ENCODE peak calls at places on chromosomes 6 and 20, in seven cellular contexts. W is stomach, I is astrocyte of the spinal cord, O is IMR-90, T is A549, U is coronary artery, X is BJ. F is an unnamed sample.

GRCh38 chr6:28802417-28803336 is 121.1 kb downstream of the TRIM27 start:
- DNase-seq in U (no peak), I (peak), T (no peak), W (no peak), X (no peak), O (peak), F (no peak)

GRCh38 chr6:15184441-15184861 is 61.4 kb upstream of the JARID2 start:
- DNase-seq in T (no peak), I (no peak), X (no peak), W (no peak), O (no peak), U (no peak), F (no peak)

GRCh38 chr6:158219229-158219628 is 51.1 kb downstream of the GTF2H5 start:
- DNase-seq in W (no peak), I (peak), X (peak), O (peak), T (no peak), U (no peak), F (peak)

GRCh38 chr6:11198663-11199603 is 33.5 kb downstream of the NEDD9 start:
- DNase-seq in U (no peak), T (no peak), I (no peak), X (no peak), W (no peak), O (no peak), F (no peak)

GRCh38 chr20:16803965-16804792 is 56.0 kb downstream of the OTOR start:
- DNase-seq in I (peak), O (peak), U (no peak), X (no peak), T (peak), W (peak), F (no peak)

GRCh38 chr20:57475388-57476072 is 49.4 kb downstream of the CTCFL start:
- DNase-seq in O (no peak), T (no peak), X (no peak), I (no peak), U (peak), W (no peak), F (no peak)

GRCh38 chr20:61699184-61700066 is 366.3 kb downstream of the TAF4 start:
- DNase-seq in U (no peak), I (no peak), X (no peak), T (no peak), W (no peak), O (no peak), F (no peak)

GRCh38 chr6:65638047-65638831 is 68.8 kb downstream of the EYS start:
- DNase-seq in T (no peak), U (no peak), X (no peak), W (no peak), O (no peak), I (no peak), F (no peak)

GRCh38 chr20:38635721-38636285 is 34.2 kb downstream of the ARHGAP40 start:
- DNase-seq in O (peak), I (no peak), W (no peak), T (no peak), U (no peak), X (no peak), F (no peak)

GRCh38 chr6:82068721-82069120 is 178.8 kb downstream of the IBTK start:
- DNase-seq in U (no peak), W (no peak), T (no peak), I (no peak), O (no peak), X (no peak), F (no peak)

GRCh38 chr6:42339991-42340401 is 111.7 kb downstream of the TRERF1 start:
- DNase-seq in T (no peak), I (no peak), U (no peak), W (no peak), X (no peak), O (peak), F (no peak)

GRCh38 chr6:124987291-124987690 is 25.1 kb downstream of the RNF217 start:
- DNase-seq in O (no peak), I (no peak), X (no peak), T (no peak), W (no peak), U (no peak), F (no peak)

GRCh38 chr6:21972516-21972915 is 324.3 kb downstream of the PRL start:
- DNase-seq in X (no peak), I (no peak), W (no peak), U (no peak), O (no peak), T (no peak), F (no peak)

GRCh38 chr20:63377256-63378114 is 16.3 kb upstream of the CHRNA4 start:
- DNase-seq in W (no peak), I (no peak), T (no peak), X (no peak), O (no peak), U (no peak), F (no peak)

DNA sequence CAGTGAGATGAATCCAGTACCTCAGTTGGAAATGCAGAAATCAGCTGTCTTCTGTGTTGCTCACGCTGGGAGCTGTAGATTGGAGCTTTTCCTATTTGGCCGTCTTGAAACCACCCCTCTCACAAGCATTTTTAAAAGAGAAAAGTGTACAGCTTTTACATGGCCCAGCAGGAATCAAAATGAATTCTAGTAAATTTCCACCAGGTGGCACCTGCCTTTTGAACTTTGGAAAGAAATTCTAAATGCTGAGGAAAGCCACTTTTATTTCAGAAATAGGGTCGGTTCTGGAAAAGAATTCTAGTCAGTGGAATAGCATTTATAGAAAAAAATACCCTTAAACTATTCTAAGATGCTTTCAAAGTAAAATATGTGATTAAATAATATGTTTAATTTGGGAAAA is 647.8 kb downstream of the CD109 start:
- DNase-seq in I (peak), X (no peak), U (no peak), T (peak), W (no peak), O (no peak), F (no peak)
- TF ChIP-seq CTCF in I (peak), X (peak), U (no peak), T (peak), W (no peak), O (peak), F (no peak)

DNA sequence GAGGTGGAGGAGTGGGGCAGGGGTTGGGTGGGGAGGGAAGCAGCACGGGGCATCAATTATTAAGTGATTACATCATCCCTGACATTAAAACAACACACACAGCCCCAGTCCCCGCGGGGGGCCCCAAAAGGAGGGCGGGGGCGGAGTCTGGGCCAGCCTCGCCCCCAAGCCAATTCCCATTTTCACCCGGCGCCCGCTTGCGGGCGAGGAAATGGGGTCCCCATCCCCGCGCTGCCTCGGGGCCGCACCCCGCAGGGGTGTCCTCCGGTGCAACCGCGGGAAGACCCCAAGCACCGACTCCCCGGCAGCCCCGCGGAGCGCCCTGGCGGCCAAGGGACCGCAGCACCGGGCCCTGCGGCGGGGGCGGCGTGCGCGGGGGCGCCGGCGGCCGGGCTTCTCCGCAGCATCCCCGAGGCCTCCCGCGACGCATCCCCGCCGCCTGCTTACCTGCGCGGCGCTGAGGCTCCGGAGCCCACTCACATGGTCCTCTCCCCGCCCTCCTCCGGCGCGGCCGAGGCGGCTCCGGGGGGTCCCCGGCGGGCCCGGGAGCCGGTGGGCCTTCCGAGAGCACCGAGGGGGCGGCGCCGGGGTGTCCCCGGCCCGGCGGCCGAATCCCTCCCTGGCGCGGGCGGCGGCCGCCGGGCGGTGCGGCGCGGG is 603 bp downstream of the FYN start:
- DNase-seq in U (no peak), O (peak), W (no peak), X (no peak), T (no peak), I (peak), F (no peak)
- TF ChIP-seq CTCF in U (no peak), O (peak), W (no peak), X (peak), T (no peak), I (no peak), F (no peak)

GRCh38 chr20:11569163-11569562 is 348.5 kb upstream of the BTBD3 start:
- DNase-seq in T (no peak), U (no peak), O (no peak), I (no peak), X (no peak), W (no peak), F (no peak)
- TF ChIP-seq CTCF in T (no peak), U (no peak), O (no peak), I (no peak), X (no peak), W (no peak), F (no peak)

GRCh38 chr20:45300961-45301360 is 5.7 kb upstream of the RBPJL start:
- DNase-seq in O (peak), X (no peak), T (peak), W (no peak), I (no peak), U (no peak), F (no peak)
- TF ChIP-seq CTCF in O (peak), X (peak), T (no peak), W (peak), I (peak), U (no peak), F (peak)

DNA sequence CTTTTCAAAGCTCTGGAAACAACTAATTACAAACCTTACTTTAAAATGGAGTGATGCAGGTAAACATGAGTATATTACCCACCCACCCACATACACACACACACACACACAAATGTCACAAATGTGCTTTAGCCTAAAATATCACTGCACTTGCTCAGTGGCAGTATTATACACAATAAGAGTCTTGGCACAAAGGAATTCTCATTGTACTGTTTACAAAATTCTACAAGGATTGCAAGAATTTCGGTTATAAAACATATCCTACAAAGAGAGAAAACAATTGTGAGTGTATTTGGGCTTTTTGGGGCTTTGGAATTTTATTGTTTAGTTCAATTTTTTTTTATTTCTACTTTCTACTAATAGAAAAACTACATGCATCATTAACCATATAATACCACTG is 113.2 kb upstream of the BEND6 start:
- DNase-seq in X (no peak), U (no peak), T (no peak), I (no peak), W (no peak), O (no peak), F (no peak)
- TF ChIP-seq CTCF in X (no peak), U (no peak), T (no peak), I (no peak), W (no peak), O (no peak), F (no peak)

DNA sequence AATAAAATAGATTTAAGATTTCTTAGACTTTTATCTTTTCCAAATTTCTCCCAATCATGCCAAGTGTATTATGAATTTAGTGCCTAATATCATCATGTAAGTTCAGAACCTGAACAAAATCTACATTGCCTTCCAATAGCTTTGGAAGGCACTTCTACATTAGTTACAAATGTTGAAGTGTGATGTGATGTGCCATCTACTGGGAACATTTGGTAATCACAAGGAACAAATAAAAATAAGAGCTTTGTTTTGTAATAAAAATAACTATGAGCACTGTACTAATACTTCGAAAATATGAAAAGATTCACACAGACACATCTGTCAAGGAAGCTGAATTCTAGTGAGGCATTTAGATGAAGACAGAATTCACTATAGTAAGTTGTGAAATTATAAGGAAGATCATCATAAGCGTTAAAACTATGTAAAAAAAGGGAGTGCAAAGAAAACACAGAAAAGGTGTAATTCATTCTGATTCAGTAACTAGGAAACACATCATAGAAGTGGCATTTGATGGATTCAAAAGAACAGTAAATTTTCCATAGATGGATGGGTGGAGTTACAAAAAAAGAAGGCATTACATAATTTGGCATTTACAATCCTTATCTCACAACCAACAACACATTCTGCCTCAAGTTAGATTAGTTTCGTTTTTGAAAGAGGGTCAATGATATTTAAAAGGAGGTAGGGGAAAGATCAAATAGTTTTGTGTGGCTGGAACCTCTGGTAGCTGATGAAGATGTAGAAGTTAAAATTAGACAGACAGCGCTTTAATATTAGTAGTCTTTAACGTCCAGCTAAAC is 161.0 kb downstream of the ASCC3 start:
- DNase-seq in T (peak), O (peak), U (no peak), W (no peak), X (no peak), I (peak), F (no peak)
- TF ChIP-seq CTCF in T (peak), O (peak), U (no peak), W (peak), X (peak), I (peak), F (peak)

GRCh38 chr20:34560141-34560523 is 1.6 kb downstream of the MAP1LC3A start:
- DNase-seq in I (no peak), O (no peak), U (no peak), X (no peak), T (no peak), W (no peak), F (no peak)

GRCh38 chr20:34560614-34561013 is 2.1 kb downstream of the MAP1LC3A start:
- DNase-seq in T (no peak), O (no peak), W (no peak), I (no peak), U (no peak), X (no peak), F (no peak)

GRCh38 chr20:34557936-34558319 is 590 bp upstream of the MAP1LC3A start:
- DNase-seq in W (no peak), I (peak), T (no peak), U (no peak), X (no peak), O (no peak), F (no peak)

GRCh38 chr20:34558320-34559202 is at the start of gene MAP1LC3A:
- DNase-seq in I (peak), W (peak), X (peak), T (peak), O (peak), U (peak), F (peak)

GRCh38 chr20:34559311-34560140 is 1.0 kb downstream of the MAP1LC3A start:
- DNase-seq in I (no peak), W (no peak), T (no peak), O (no peak), X (no peak), U (no peak), F (no peak)
- TF ChIP-seq CTCF in I (no peak), W (no peak), T (no peak), O (no peak), X (peak), U (no peak), F (no peak)

GRCh38 chr20:39880890-39881289 is 808.1 kb downstream of the MAFB start:
- DNase-seq in X (no peak), W (no peak), O (no peak), T (peak), U (no peak), I (no peak), F (no peak)
- TF ChIP-seq CTCF in X (peak), W (no peak), O (no peak), T (no peak), U (no peak), I (peak), F (no peak)